ENCODE peak calls at places on chromosome 22, in eight cellular contexts. B, T, S, V, K, L, F and Q are unnamed samples.

GRCh38 chr22:19631899-19632670 is 82.2 kb upstream of the SEPTIN5 start:
- DNase-seq in B (no peak), T (no peak), S (peak), V (no peak), K (peak), L (peak), F (no peak), Q (no peak)

GRCh38 chr22:41262250-41262765 is 21.6 kb upstream of the CHADL start:
- DNase-seq in B (no peak), T (no peak), S (no peak), V (no peak), K (no peak), L (no peak), F (no peak), Q (no peak)

GRCh38 chr22:41846268-41847002 is 13.5 kb downstream of the SREBF2 start:
- DNase-seq in B (no peak), T (no peak), S (no peak), V (no peak), K (no peak), L (no peak), F (no peak), Q (no peak)

GRCh38 chr22:46668116-46668515 is 47.9 kb downstream of the GRAMD4 start:
- DNase-seq in B (no peak), T (no peak), S (no peak), V (no peak), K (no peak), L (no peak), F (no peak), Q (no peak)

GRCh38 chr22:35601743-35602633 is 15.1 kb downstream of the MB start:
- DNase-seq in B (no peak), T (no peak), S (peak), V (peak), K (peak), L (peak), F (no peak), Q (no peak)

GRCh38 chr22:42076764-42077485 is 2.6 kb upstream of the SMDT1 start:
- DNase-seq in B (no peak), T (no peak), S (no peak), V (no peak), K (no peak), L (no peak), F (no peak), Q (no peak)

GRCh38 chr22:19632671-19633148 is 81.6 kb upstream of the SEPTIN5 start:
- DNase-seq in B (no peak), T (no peak), S (peak), V (no peak), K (no peak), L (no peak), F (no peak), Q (no peak)

GRCh38 chr22:38461414-38462081 is 6.3 kb upstream of the KDELR3 start:
- DNase-seq in B (peak), T (peak), S (peak), V (peak), K (no peak), L (peak), F (peak), Q (no peak)

GRCh38 chr22:35861451-35861850 is 143.8 kb downstream of the APOL5 start:
- DNase-seq in B (no peak), T (no peak), S (no peak), V (no peak), K (no peak), L (no peak), F (no peak), Q (no peak)

GRCh38 chr22:42990131-42990838 is 24.7 kb downstream of the PACSIN2 start:
- DNase-seq in B (no peak), T (no peak), S (peak), V (no peak), K (peak), L (peak), F (no peak), Q (no peak)